ENCODE peak calls at places on chromosomes 11 and 22, in five cellular contexts. K, C, V, Y and S are unnamed samples. For H3K36me3, the result is how much of the 10 kb centered on the place peaks cover.

GRCh38 chr11:108147150-108147549 is 25.8 kb downstream of the ACAT1 start:
- DNase-seq in K (no peak), C (no peak), V (no peak), Y (no peak), S (no peak)

GRCh38 chr22:50581950-50582561 is 593 bp downstream of the CHKB start:
- DNase-seq in K (no peak), C (no peak), V (no peak), Y (no peak), S (no peak)

GRCh38 chr22:40727607-40728325 is 48.5 kb downstream of the MCHR1 start:
- DNase-seq in K (no peak), C (no peak), V (no peak), Y (no peak), S (no peak)

GRCh38 chr22:40552070-40552469 is 84.4 kb downstream of the MRTFA start:
- DNase-seq in K (no peak), C (no peak), V (no peak), Y (no peak), S (no peak)

GRCh38 chr11:11284481-11284880 is 68.6 kb downstream of the CSNK2A3 start:
- DNase-seq in K (no peak), C (no peak), V (no peak), Y (no peak), S (no peak)

GRCh38 chr11:44529895-44530412 is 35.5 kb upstream of the CD82 start:
- DNase-seq in K (no peak), C (no peak), V (no peak), Y (no peak), S (no peak)

GRCh38 chr11:128711136-128711535 is 17.3 kb downstream of the FLI1 start:
- DNase-seq in K (peak), C (no peak), V (no peak), Y (no peak), S (no peak)

GRCh38 chr11:127471662-127472061 is 471.1 kb upstream of the KIRREL3 start:
- DNase-seq in K (no peak), C (peak), V (no peak), Y (no peak), S (no peak)

GRCh38 chr11:133425992-133426391 is 106.3 kb downstream of the OPCML start:
- DNase-seq in K (no peak), C (no peak), V (no peak), Y (no peak), S (no peak)

GRCh38 chr11:45178890-45179663 is 32.6 kb downstream of the PRDM11 start:
- DNase-seq in K (peak), C (peak), V (peak), Y (no peak), S (no peak)

GRCh38 chr11:130180491-130180890 is 20.9 kb downstream of the ST14 start:
- DNase-seq in K (peak), C (no peak), V (no peak), Y (no peak), S (no peak)

GRCh38 chr11:104120493-104121200 is 43.3 kb downstream of the PDGFD start:
- DNase-seq in K (no peak), C (no peak), V (no peak), Y (no peak), S (no peak)

GRCh38 chr22:25111579-25112517 is 87.8 kb upstream of the CRYBB3 start:
- DNase-seq in K (no peak), C (peak), V (peak), Y (peak), S (peak)

GRCh38 chr11:44493383-44493782 is 72.1 kb upstream of the CD82 start:
- DNase-seq in K (no peak), C (no peak), V (no peak), Y (no peak), S (no peak)

GRCh38 chr22:39363751-39364484 is 14.1 kb downstream of the SYNGR1 start:
- DNase-seq in K (no peak), C (no peak), V (no peak), Y (no peak), S (no peak)

GRCh38 chr11:26276798-26277424 is 55.0 kb upstream of the ANO3 start:
- DNase-seq in K (peak), C (peak), V (no peak), Y (peak), S (peak)

DNA sequence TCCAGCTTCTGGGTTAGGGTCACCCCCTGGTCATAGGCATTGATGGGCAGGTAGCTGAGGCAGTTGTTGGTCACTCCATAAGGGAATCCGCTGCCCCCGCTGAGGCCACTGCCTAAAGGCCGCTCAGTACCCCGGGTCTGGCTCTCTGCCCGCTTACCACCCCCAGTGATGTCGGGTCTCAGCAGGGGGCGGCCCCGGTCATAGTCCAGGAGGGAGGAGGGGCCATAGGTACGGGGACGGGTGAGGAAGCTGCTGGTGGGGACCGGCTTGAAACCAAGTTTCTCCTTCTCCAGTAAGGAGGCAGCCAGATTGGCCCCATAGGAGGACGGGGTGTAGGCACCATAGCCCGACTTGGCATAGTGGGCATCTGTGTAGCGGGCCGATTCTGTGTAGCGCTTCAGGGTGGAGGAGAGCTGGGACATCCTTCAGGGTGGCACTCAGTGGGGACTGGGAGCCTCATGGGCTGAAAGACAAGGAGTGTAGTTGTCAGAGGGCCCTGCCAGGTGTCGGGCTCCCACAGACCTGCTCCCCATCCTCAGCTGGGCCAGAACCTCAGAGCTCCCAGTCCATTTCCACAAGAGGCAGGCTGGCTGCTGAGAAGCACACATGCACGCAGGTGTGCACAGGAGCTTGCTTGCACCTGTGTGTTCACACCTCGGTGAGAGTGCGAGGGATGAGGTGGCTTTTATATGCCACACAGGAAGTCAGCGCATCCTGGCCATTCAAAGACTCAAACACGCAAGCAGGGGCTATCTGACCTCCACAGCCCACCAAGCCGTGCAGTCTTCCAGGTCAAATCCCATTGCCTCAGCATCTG is 8.2 kb downstream of the USP2 start:
- DNase-seq in K (no peak), C (no peak), V (no peak), Y (no peak), S (no peak)
- TF ChIP-seq CTCF in K (no peak), C (no peak), V (no peak), Y (no peak), S (no peak)

DNA sequence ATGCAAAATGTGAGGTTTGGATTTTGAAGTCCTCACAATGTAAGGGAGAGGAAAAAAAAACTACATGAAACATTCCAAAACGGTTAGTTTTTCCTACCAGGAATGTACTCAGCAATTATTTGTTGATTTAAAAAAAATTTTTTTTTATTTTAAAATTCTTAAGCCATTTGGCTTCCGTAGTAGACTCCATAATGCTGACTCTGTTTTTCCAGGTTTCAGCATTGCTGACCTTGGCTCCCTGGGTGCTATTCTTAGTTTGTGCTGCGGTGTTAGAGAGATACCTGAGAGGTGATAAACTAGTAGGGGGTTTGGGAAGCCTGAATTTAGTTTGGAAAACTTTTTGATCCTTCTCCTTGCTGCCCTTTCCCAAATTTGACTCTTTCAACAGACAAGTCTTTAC is 10.6 kb downstream of the STT3A start:
- DNase-seq in K (peak), C (no peak), V (no peak), Y (no peak), S (no peak)
- H3K36me3 ChIP-seq in K (under half), C (half or more), V (half or more), Y (half or more), S (under half)

GRCh38 chr11:475941-476340 is 25.9 kb downstream of the PTDSS2 start:
- DNase-seq in K (no peak), C (no peak), V (no peak), Y (no peak), S (no peak)
- H3K27ac ChIP-seq in K (no peak), C (no peak), V (no peak), Y (no peak), S (no peak)

GRCh38 chr22:42967933-42968332 is 47.0 kb downstream of the PACSIN2 start:
- DNase-seq in K (no peak), C (no peak), V (peak), Y (peak), S (no peak)
- TF ChIP-seq CTCF in K (no peak), C (no peak), V (peak), Y (no peak), S (peak)

GRCh38 chr11:123608371-123608770 is 46.1 kb downstream of the SCN3B start:
- DNase-seq in K (no peak), C (no peak), V (no peak), Y (no peak), S (no peak)
- H3K36me3 ChIP-seq in K (under half), C (under half), V (under half), Y (half or more), S (under half)

GRCh38 chr11:125346565-125347260 is 149.4 kb downstream of the FEZ1 start:
- DNase-seq in K (no peak), C (no peak), V (no peak), Y (no peak), S (no peak)

GRCh38 chr11:125348141-125348651 is 147.9 kb downstream of the FEZ1 start:
- DNase-seq in K (no peak), C (peak), V (no peak), Y (no peak), S (no peak)

GRCh38 chr11:125348704-125349635 is 147.1 kb downstream of the FEZ1 start:
- DNase-seq in K (peak), C (peak), V (no peak), Y (peak), S (peak)

GRCh38 chr11:125345706-125346561 is 150.1 kb downstream of the FEZ1 start:
- DNase-seq in K (peak), C (peak), V (peak), Y (peak), S (peak)

DNA sequence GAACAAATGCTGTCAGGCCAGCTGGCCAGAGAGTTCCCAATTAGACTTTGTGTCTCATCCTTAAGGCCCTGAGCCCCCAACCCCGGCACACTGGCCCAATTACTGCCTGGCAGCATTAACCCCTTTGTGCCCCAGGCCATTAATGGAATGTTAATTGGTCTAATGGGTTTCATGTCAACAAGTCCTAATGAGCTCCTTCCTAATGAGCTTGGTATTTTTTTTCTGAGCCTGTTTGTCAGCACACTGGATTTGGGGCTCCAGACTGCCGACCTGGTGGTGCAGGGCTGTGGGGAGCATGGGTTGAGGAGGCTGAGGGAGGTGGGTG is 148.8 kb downstream of the FEZ1 start:
- DNase-seq in K (no peak), C (no peak), V (no peak), Y (no peak), S (no peak)
- H3K27ac ChIP-seq in K (no peak), C (no peak), V (no peak), Y (no peak), S (peak)

GRCh38 chr11:64263021-64263946 is 12.0 kb downstream of the PLCB3 start:
- DNase-seq in K (peak), C (peak), V (no peak), Y (no peak), S (no peak)
- TF ChIP-seq CTCF in K (no peak), C (no peak), V (no peak), Y (no peak), S (no peak)

GRCh38 chr22:42371112-42371900 is 60.9 kb downstream of the NFAM1 start:
- DNase-seq in K (no peak), C (peak), V (no peak), Y (no peak), S (no peak)

GRCh38 chr22:42379961-42380537 is 52.2 kb downstream of the NFAM1 start:
- DNase-seq in K (no peak), C (no peak), V (no peak), Y (no peak), S (no peak)

GRCh38 chr22:42375982-42376381 is 56.2 kb downstream of the NFAM1 start:
- DNase-seq in K (no peak), C (no peak), V (no peak), Y (no peak), S (no peak)

GRCh38 chr22:42381152-42381551 is 51.1 kb downstream of the NFAM1 start:
- DNase-seq in K (no peak), C (no peak), V (no peak), Y (no peak), S (no peak)

DNA sequence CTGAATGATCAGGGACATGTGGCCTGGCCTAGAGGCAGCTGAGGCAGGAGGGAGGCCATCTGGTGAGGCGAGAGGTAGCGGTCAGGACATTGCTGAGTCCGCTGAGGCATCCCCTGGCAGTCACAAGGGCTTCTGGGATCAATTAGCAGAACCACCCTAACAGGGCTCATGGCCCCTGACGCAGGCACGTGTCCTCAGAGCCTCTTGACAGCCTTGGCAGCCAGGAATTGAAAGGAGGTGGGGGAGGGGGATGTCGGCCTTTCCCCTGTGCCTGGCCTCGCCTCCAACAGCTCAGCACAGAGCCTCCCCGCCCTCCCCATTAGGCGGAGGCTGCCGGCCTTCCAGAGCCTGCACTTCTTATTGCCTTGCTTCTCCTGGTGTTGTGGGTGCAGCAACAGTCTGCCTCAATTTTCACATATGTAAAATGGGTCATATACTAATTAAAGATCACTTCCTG is 55.5 kb downstream of the NFAM1 start:
- DNase-seq in K (peak), C (peak), V (peak), Y (peak), S (no peak)
- H3K36me3 ChIP-seq in K (under half), C (under half), V (under half), Y (under half), S (under half)

DNA sequence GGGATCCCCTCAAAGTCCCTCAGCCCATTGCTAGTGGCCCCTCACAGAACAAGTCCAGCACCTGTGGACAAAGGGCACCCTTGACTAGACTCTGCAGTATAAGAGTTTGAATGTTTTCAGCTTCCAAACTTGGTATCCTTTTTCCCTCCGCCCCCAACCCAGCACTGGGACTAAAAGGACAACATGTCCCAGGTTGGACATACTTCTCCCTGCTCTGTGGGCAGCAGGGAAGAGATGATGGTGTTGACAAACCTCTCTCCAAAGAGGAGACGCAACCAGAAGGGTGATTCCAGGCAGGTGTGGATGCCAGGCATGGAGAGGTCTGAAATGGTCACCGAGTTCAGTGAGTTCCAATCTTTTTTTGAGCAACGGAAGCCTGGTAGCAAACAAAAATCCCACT is 4.5 kb upstream of the MYOD1 start:
- DNase-seq in K (no peak), C (no peak), V (no peak), Y (no peak), S (no peak)
- H3K27ac ChIP-seq in K (no peak), C (no peak), V (no peak), Y (no peak), S (no peak)